ENCODE peak calls at places on chromosome 6, in five cellular contexts. One of them, this sample, is unnamed.

GRCh38 chr6:154615483-154616025 is 105.1 kb upstream of the CNKSR3 start:
- DNase-seq in keratinocyte: no peak
- DNase-seq in left lung: peak
- DNase-seq in Panc1: peak
- DNase-seq in mucosa of descending colon: peak
- DNase-seq in this sample: no peak

GRCh38 chr6:142735182-142735581 is 209.8 kb downstream of the HIVEP2 start:
- DNase-seq in keratinocyte: no peak
- DNase-seq in left lung: no peak
- DNase-seq in Panc1: no peak
- DNase-seq in mucosa of descending colon: no peak
- DNase-seq in this sample: no peak

GRCh38 chr6:151044465-151045441 is 179.3 kb downstream of the MTHFD1L start:
- DNase-seq in keratinocyte: no peak
- DNase-seq in left lung: no peak
- DNase-seq in Panc1: peak
- DNase-seq in mucosa of descending colon: peak
- DNase-seq in this sample: no peak

GRCh38 chr6:147347179-147347881 is 143.1 kb downstream of the STXBP5 start:
- DNase-seq in keratinocyte: no peak
- DNase-seq in left lung: no peak
- DNase-seq in Panc1: no peak
- DNase-seq in mucosa of descending colon: no peak
- DNase-seq in this sample: no peak

GRCh38 chr6:108518714-108519576 is 41.8 kb upstream of the FOXO3 start:
- DNase-seq in keratinocyte: no peak
- DNase-seq in left lung: no peak
- DNase-seq in Panc1: peak
- DNase-seq in mucosa of descending colon: no peak
- DNase-seq in this sample: peak

GRCh38 chr6:43274916-43275597 is 23.0 kb upstream of the SLC22A7 start:
- DNase-seq in keratinocyte: no peak
- DNase-seq in left lung: peak
- DNase-seq in Panc1: no peak
- DNase-seq in mucosa of descending colon: peak
- DNase-seq in this sample: no peak

GRCh38 chr6:98875375-98875774 is 41.0 kb downstream of the POU3F2 start:
- DNase-seq in keratinocyte: no peak
- DNase-seq in left lung: no peak
- DNase-seq in Panc1: no peak
- DNase-seq in mucosa of descending colon: no peak
- DNase-seq in this sample: no peak

GRCh38 chr6:122385857-122386256 is 13.6 kb upstream of the HSF2 start:
- DNase-seq in keratinocyte: no peak
- DNase-seq in left lung: no peak
- DNase-seq in Panc1: no peak
- DNase-seq in mucosa of descending colon: no peak
- DNase-seq in this sample: no peak

GRCh38 chr6:11350294-11350693 is 117.8 kb upstream of the NEDD9 start:
- DNase-seq in keratinocyte: no peak
- DNase-seq in left lung: no peak
- DNase-seq in Panc1: no peak
- DNase-seq in mucosa of descending colon: no peak
- DNase-seq in this sample: no peak

GRCh38 chr6:79076160-79076559 is 1.9 kb downstream of the PHIP start:
- DNase-seq in keratinocyte: no peak
- DNase-seq in left lung: no peak
- DNase-seq in Panc1: no peak
- DNase-seq in mucosa of descending colon: no peak
- DNase-seq in this sample: peak

GRCh38 chr6:46221221-46221793 is 50.5 kb upstream of the ENPP5 start:
- DNase-seq in keratinocyte: no peak
- DNase-seq in left lung: no peak
- DNase-seq in Panc1: peak
- DNase-seq in mucosa of descending colon: no peak
- DNase-seq in this sample: peak

GRCh38 chr6:170224694-170225660 is 65.9 kb downstream of the DLL1 start:
- DNase-seq in keratinocyte: peak
- DNase-seq in left lung: no peak
- DNase-seq in Panc1: no peak
- DNase-seq in mucosa of descending colon: no peak
- DNase-seq in this sample: no peak

GRCh38 chr6:49646130-49646824 is 9.6 kb upstream of the RHAG start:
- DNase-seq in keratinocyte: no peak
- DNase-seq in left lung: no peak
- DNase-seq in Panc1: no peak
- DNase-seq in mucosa of descending colon: no peak
- DNase-seq in this sample: no peak

GRCh38 chr6:116326392-116326717 is 44.4 kb upstream of the DSE start:
- DNase-seq in keratinocyte: no peak
- DNase-seq in left lung: no peak
- DNase-seq in Panc1: no peak
- DNase-seq in mucosa of descending colon: no peak
- DNase-seq in this sample: no peak

GRCh38 chr6:125793280-125793679 is 2.5 kb downstream of the NCOA7 start:
- DNase-seq in keratinocyte: no peak
- DNase-seq in left lung: no peak
- DNase-seq in Panc1: no peak
- DNase-seq in mucosa of descending colon: no peak
- DNase-seq in this sample: no peak

GRCh38 chr6:148817689-148818088 is 70.9 kb downstream of the UST start:
- DNase-seq in keratinocyte: no peak
- DNase-seq in left lung: no peak
- DNase-seq in Panc1: no peak
- DNase-seq in mucosa of descending colon: no peak
- DNase-seq in this sample: no peak

GRCh38 chr6:34809914-34810882 is 18.3 kb downstream of the BLTP3A start:
- DNase-seq in keratinocyte: no peak
- DNase-seq in left lung: no peak
- DNase-seq in Panc1: no peak
- DNase-seq in mucosa of descending colon: no peak
- DNase-seq in this sample: no peak

GRCh38 chr6:113856011-113856551 is 1.1 kb upstream of the MARCKS start:
- DNase-seq in keratinocyte: no peak
- DNase-seq in left lung: no peak
- DNase-seq in Panc1: no peak
- DNase-seq in mucosa of descending colon: peak
- DNase-seq in this sample: peak

GRCh38 chr6:356828-357251 is 34.7 kb upstream of the IRF4 start:
- DNase-seq in keratinocyte: no peak
- DNase-seq in left lung: no peak
- DNase-seq in Panc1: no peak
- DNase-seq in mucosa of descending colon: peak
- DNase-seq in this sample: peak

GRCh38 chr6:13194852-13195251 is 133.5 kb downstream of the TBC1D7 start:
- DNase-seq in keratinocyte: no peak
- DNase-seq in left lung: peak
- DNase-seq in Panc1: peak
- DNase-seq in mucosa of descending colon: peak
- DNase-seq in this sample: peak

GRCh38 chr6:109179507-109179906 is 84.2 kb downstream of the CEP57L1 start:
- DNase-seq in keratinocyte: no peak
- DNase-seq in left lung: no peak
- DNase-seq in Panc1: no peak
- DNase-seq in mucosa of descending colon: no peak
- DNase-seq in this sample: no peak

GRCh38 chr6:106883808-106884262 is 90.7 kb downstream of the CD24 start:
- DNase-seq in keratinocyte: no peak
- DNase-seq in left lung: no peak
- DNase-seq in Panc1: no peak
- DNase-seq in mucosa of descending colon: no peak
- DNase-seq in this sample: no peak

GRCh38 chr6:138656278-138656803 is 117.2 kb upstream of the CCDC28A start:
- DNase-seq in keratinocyte: no peak
- DNase-seq in left lung: no peak
- DNase-seq in Panc1: no peak
- DNase-seq in mucosa of descending colon: no peak
- DNase-seq in this sample: no peak

GRCh38 chr6:158628542-158628941 is 16.0 kb downstream of the DYNLT1 start:
- DNase-seq in keratinocyte: no peak
- DNase-seq in left lung: no peak
- DNase-seq in Panc1: no peak
- DNase-seq in mucosa of descending colon: no peak
- DNase-seq in this sample: no peak

GRCh38 chr6:149887343-149887742 is 10.6 kb downstream of the RAET1E start:
- DNase-seq in keratinocyte: peak
- DNase-seq in left lung: no peak
- DNase-seq in Panc1: no peak
- DNase-seq in mucosa of descending colon: no peak
- DNase-seq in this sample: no peak

GRCh38 chr6:68343901-68344300 is 291.2 kb upstream of the ADGRB3 start:
- DNase-seq in keratinocyte: no peak
- DNase-seq in left lung: no peak
- DNase-seq in Panc1: peak
- DNase-seq in mucosa of descending colon: no peak
- DNase-seq in this sample: peak

GRCh38 chr6:140537211-140537610 is 1162.8 kb upstream of the CITED2 start:
- DNase-seq in keratinocyte: no peak
- DNase-seq in left lung: no peak
- DNase-seq in Panc1: peak
- DNase-seq in mucosa of descending colon: no peak
- DNase-seq in this sample: no peak

GRCh38 chr6:111406200-111406711 is 76.8 kb downstream of the REV3L start:
- DNase-seq in keratinocyte: no peak
- DNase-seq in left lung: no peak
- DNase-seq in Panc1: no peak
- DNase-seq in mucosa of descending colon: no peak
- DNase-seq in this sample: peak

GRCh38 chr6:104940238-104940880 is 16.5 kb upstream of the LIN28B start:
- DNase-seq in keratinocyte: no peak
- DNase-seq in left lung: peak
- DNase-seq in Panc1: no peak
- DNase-seq in mucosa of descending colon: no peak
- DNase-seq in this sample: no peak
- H3K4me3 ChIP-seq in keratinocyte: no peak
- H3K4me3 ChIP-seq in left lung: peak
- H3K4me3 ChIP-seq in Panc1: peak
- H3K4me3 ChIP-seq in mucosa of descending colon: no peak
- H3K4me3 ChIP-seq in this sample: no peak

GRCh38 chr6:15274696-15275387 is 29.0 kb downstream of the JARID2 start:
- DNase-seq in keratinocyte: no peak
- DNase-seq in left lung: no peak
- DNase-seq in Panc1: no peak
- DNase-seq in mucosa of descending colon: no peak
- DNase-seq in this sample: no peak
- TF ChIP-seq CTCF in keratinocyte: no peak
- TF ChIP-seq CTCF in left lung: no peak
- TF ChIP-seq CTCF in Panc1: peak
- TF ChIP-seq CTCF in mucosa of descending colon: no peak
- TF ChIP-seq CTCF in this sample: no peak

GRCh38 chr6:168939041-168939440 is 314.6 kb downstream of the THBS2 start:
- DNase-seq in keratinocyte: no peak
- DNase-seq in left lung: no peak
- DNase-seq in Panc1: no peak
- DNase-seq in mucosa of descending colon: no peak
- DNase-seq in this sample: no peak

GRCh38 chr6:168938546-168938945 is 315.1 kb downstream of the THBS2 start:
- DNase-seq in keratinocyte: no peak
- DNase-seq in left lung: no peak
- DNase-seq in Panc1: no peak
- DNase-seq in mucosa of descending colon: no peak
- DNase-seq in this sample: no peak

GRCh38 chr6:168934856-168935627 is 318.6 kb downstream of the THBS2 start:
- DNase-seq in keratinocyte: no peak
- DNase-seq in left lung: no peak
- DNase-seq in Panc1: no peak
- DNase-seq in mucosa of descending colon: no peak
- DNase-seq in this sample: no peak

GRCh38 chr6:168935628-168936010 is 318.0 kb downstream of the THBS2 start:
- DNase-seq in keratinocyte: no peak
- DNase-seq in left lung: no peak
- DNase-seq in Panc1: no peak
- DNase-seq in mucosa of descending colon: no peak
- DNase-seq in this sample: no peak

DNA sequence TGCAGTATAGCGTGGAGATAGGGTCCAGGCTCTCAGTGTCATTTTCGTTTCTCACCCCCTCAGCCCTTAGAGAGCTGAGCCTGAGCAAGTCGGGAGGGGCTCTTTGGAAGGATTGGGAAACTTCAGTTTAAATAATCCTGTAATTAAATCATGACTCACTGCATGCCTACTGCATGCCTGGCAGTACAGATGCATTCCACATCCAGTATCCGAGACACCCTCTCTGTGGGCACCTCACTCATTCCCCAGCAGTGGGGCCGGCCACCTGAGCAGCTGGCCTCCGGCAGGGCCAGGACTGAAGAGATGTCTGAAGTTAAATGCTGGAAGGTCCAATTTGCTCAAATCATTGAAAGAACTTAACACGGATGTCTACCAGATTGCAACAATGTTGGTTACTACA is 316.6 kb downstream of the THBS2 start:
- DNase-seq in keratinocyte: no peak
- DNase-seq in left lung: no peak
- DNase-seq in Panc1: no peak
- DNase-seq in mucosa of descending colon: no peak
- DNase-seq in this sample: no peak
- H3K4me3 ChIP-seq in keratinocyte: no peak
- H3K4me3 ChIP-seq in left lung: no peak
- H3K4me3 ChIP-seq in Panc1: no peak
- H3K4me3 ChIP-seq in mucosa of descending colon: no peak
- H3K4me3 ChIP-seq in this sample: no peak

DNA sequence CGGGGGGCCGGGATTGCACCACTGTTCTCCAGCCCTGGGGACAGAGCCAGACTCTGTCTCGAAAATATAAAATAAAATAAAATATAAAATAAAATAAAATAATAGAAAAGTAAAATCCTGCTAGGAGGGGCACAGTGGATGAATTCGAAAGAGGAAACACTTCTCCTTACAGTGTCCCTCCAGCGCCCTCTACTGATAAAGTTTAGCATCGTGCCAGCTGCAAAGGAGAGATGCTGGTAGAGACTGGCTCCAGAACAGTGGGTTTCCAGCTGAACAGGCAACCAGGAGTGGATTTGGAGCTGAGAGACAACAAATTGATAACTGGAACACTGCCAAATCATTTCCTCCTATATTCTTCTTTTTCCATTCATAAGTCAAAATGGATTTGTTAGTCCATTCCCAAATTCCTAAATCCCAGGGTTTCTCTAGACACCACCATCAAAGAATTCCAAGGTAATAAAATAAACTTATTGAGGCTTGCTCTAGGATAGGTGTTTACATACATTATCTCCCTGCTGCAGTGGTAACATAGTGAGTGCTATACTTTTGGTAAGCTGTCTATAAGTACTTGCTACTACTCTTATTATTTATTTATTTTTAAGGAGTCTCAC is 31.7 kb upstream of the TBPL1 start:
- DNase-seq in keratinocyte: no peak
- DNase-seq in left lung: peak
- DNase-seq in Panc1: peak
- DNase-seq in mucosa of descending colon: peak
- DNase-seq in this sample: peak
- TF ChIP-seq CTCF in keratinocyte: peak
- TF ChIP-seq CTCF in left lung: peak
- TF ChIP-seq CTCF in Panc1: peak
- TF ChIP-seq CTCF in mucosa of descending colon: peak
- TF ChIP-seq CTCF in this sample: peak

GRCh38 chr6:152300517-152300916 is 336.6 kb downstream of the SYNE1 start:
- DNase-seq in keratinocyte: no peak
- DNase-seq in left lung: no peak
- DNase-seq in Panc1: no peak
- DNase-seq in mucosa of descending colon: no peak
- DNase-seq in this sample: peak
- H3K4me3 ChIP-seq in keratinocyte: no peak
- H3K4me3 ChIP-seq in left lung: no peak
- H3K4me3 ChIP-seq in Panc1: no peak
- H3K4me3 ChIP-seq in mucosa of descending colon: no peak
- H3K4me3 ChIP-seq in this sample: peak

This sample was measured in GM12865.